ENCODE peak calls at places on chromosomes 13 and 19, in nine cellular contexts. One of them, this sample, is unnamed.

GRCh38 chr19:19137556-19138109 is 645 bp downstream of the TMEM161A start:
- ATAC-seq in HCT116: no peak
- ATAC-seq in lower lobe of right lung: peak
- ATAC-seq in sciatic nerve: peak
- ATAC-seq in left lung: peak
- ATAC-seq in foreskin keratinocyte: no peak
- ATAC-seq in T-cell: no peak
- ATAC-seq in activated CD8-positive, alpha-beta T cell treated with anti-CD3 and anti-CD28 coated beads, Interleukin-2, amount 10 ng/mL, durations not matched to agents 7 days and 5 days: no peak
- ATAC-seq in heart right ventricle: no peak
- ATAC-seq in this sample: peak

GRCh38 chr13:113489549-113490495 is 689 bp downstream of the DCUN1D2 start:
- ATAC-seq in HCT116: peak
- ATAC-seq in lower lobe of right lung: peak
- ATAC-seq in sciatic nerve: peak
- ATAC-seq in left lung: peak
- ATAC-seq in foreskin keratinocyte: peak
- ATAC-seq in T-cell: peak
- ATAC-seq in activated CD8-positive, alpha-beta T cell treated with anti-CD3 and anti-CD28 coated beads, Interleukin-2, amount 10 ng/mL, durations not matched to agents 7 days and 5 days: peak
- ATAC-seq in heart right ventricle: peak
- ATAC-seq in this sample: peak

GRCh38 chr19:42261763-42262162 is 6.8 kb upstream of the ERF start:
- ATAC-seq in HCT116: no peak
- ATAC-seq in lower lobe of right lung: no peak
- ATAC-seq in sciatic nerve: no peak
- ATAC-seq in left lung: no peak
- ATAC-seq in foreskin keratinocyte: no peak
- ATAC-seq in T-cell: no peak
- ATAC-seq in activated CD8-positive, alpha-beta T cell treated with anti-CD3 and anti-CD28 coated beads, Interleukin-2, amount 10 ng/mL, durations not matched to agents 7 days and 5 days: no peak
- ATAC-seq in heart right ventricle: no peak
- ATAC-seq in this sample: peak

GRCh38 chr13:33168326-33168960 is 117.1 kb downstream of the STARD13 start:
- ATAC-seq in HCT116: no peak
- ATAC-seq in lower lobe of right lung: no peak
- ATAC-seq in sciatic nerve: peak
- ATAC-seq in left lung: no peak
- ATAC-seq in foreskin keratinocyte: no peak
- ATAC-seq in T-cell: no peak
- ATAC-seq in activated CD8-positive, alpha-beta T cell treated with anti-CD3 and anti-CD28 coated beads, Interleukin-2, amount 10 ng/mL, durations not matched to agents 7 days and 5 days: no peak
- ATAC-seq in heart right ventricle: peak
- ATAC-seq in this sample: no peak

GRCh38 chr13:43786766-43787517 is at the start of gene ENOX1:
- ATAC-seq in HCT116: peak
- ATAC-seq in lower lobe of right lung: peak
- ATAC-seq in sciatic nerve: peak
- ATAC-seq in left lung: peak
- ATAC-seq in foreskin keratinocyte: peak
- ATAC-seq in T-cell: peak
- ATAC-seq in activated CD8-positive, alpha-beta T cell treated with anti-CD3 and anti-CD28 coated beads, Interleukin-2, amount 10 ng/mL, durations not matched to agents 7 days and 5 days: peak
- ATAC-seq in heart right ventricle: peak
- ATAC-seq in this sample: peak

GRCh38 chr19:13784731-13785452 is 10.4 kb upstream of the ZSWIM4 start:
- ATAC-seq in HCT116: peak
- ATAC-seq in lower lobe of right lung: peak
- ATAC-seq in sciatic nerve: peak
- ATAC-seq in left lung: peak
- ATAC-seq in foreskin keratinocyte: peak
- ATAC-seq in T-cell: peak
- ATAC-seq in activated CD8-positive, alpha-beta T cell treated with anti-CD3 and anti-CD28 coated beads, Interleukin-2, amount 10 ng/mL, durations not matched to agents 7 days and 5 days: peak
- ATAC-seq in heart right ventricle: peak
- ATAC-seq in this sample: peak

GRCh38 chr13:34300559-34300958 is 482.6 kb downstream of the RFC3 start:
- ATAC-seq in HCT116: no peak
- ATAC-seq in lower lobe of right lung: peak
- ATAC-seq in sciatic nerve: no peak
- ATAC-seq in left lung: peak
- ATAC-seq in foreskin keratinocyte: no peak
- ATAC-seq in T-cell: no peak
- ATAC-seq in activated CD8-positive, alpha-beta T cell treated with anti-CD3 and anti-CD28 coated beads, Interleukin-2, amount 10 ng/mL, durations not matched to agents 7 days and 5 days: no peak
- ATAC-seq in heart right ventricle: no peak
- ATAC-seq in this sample: no peak

GRCh38 chr19:18784786-18785120 is 6.4 kb downstream of the COMP start:
- ATAC-seq in HCT116: peak
- ATAC-seq in lower lobe of right lung: no peak
- ATAC-seq in sciatic nerve: peak
- ATAC-seq in left lung: no peak
- ATAC-seq in foreskin keratinocyte: no peak
- ATAC-seq in T-cell: no peak
- ATAC-seq in activated CD8-positive, alpha-beta T cell treated with anti-CD3 and anti-CD28 coated beads, Interleukin-2, amount 10 ng/mL, durations not matched to agents 7 days and 5 days: no peak
- ATAC-seq in heart right ventricle: no peak
- ATAC-seq in this sample: no peak

GRCh38 chr13:62684359-62684758 is 1268.7 kb upstream of the PCDH20 start:
- ATAC-seq in HCT116: no peak
- ATAC-seq in lower lobe of right lung: no peak
- ATAC-seq in sciatic nerve: no peak
- ATAC-seq in left lung: no peak
- ATAC-seq in foreskin keratinocyte: no peak
- ATAC-seq in T-cell: no peak
- ATAC-seq in activated CD8-positive, alpha-beta T cell treated with anti-CD3 and anti-CD28 coated beads, Interleukin-2, amount 10 ng/mL, durations not matched to agents 7 days and 5 days: no peak
- ATAC-seq in heart right ventricle: no peak
- ATAC-seq in this sample: no peak

GRCh38 chr13:99724633-99725517 is 223.6 kb downstream of the TM9SF2 start:
- ATAC-seq in HCT116: no peak
- ATAC-seq in lower lobe of right lung: no peak
- ATAC-seq in sciatic nerve: no peak
- ATAC-seq in left lung: no peak
- ATAC-seq in foreskin keratinocyte: no peak
- ATAC-seq in T-cell: no peak
- ATAC-seq in activated CD8-positive, alpha-beta T cell treated with anti-CD3 and anti-CD28 coated beads, Interleukin-2, amount 10 ng/mL, durations not matched to agents 7 days and 5 days: no peak
- ATAC-seq in heart right ventricle: no peak
- ATAC-seq in this sample: no peak